ENCODE peak calls at places on chromosomes 6 and 20, in five cellular contexts. O is naive thymus-derived CD4-positive, alpha-beta T cell; D is substantia nigra; M is tibial artery; X is AG04450. G is an unnamed sample.

GRCh38 chr20:62539646-62540045 is 63.9 kb upstream of the GATA5 start:
- DNase-seq in M (no peak), O (no peak), D (no peak), X (no peak), G (no peak)

GRCh38 chr20:45845452-45845851 is 11.7 kb downstream of the ACOT8 start:
- DNase-seq in X (no peak), M (no peak), O (no peak), D (no peak), G (no peak)

GRCh38 chr6:77106992-77107391 is 356.3 kb downstream of the HTR1B start:
- DNase-seq in X (no peak), O (no peak), D (no peak), M (no peak), G (no peak)

GRCh38 chr20:58778774-58779173 is 71.9 kb downstream of the GNAS-AS1 start:
- DNase-seq in O (no peak), M (no peak), X (no peak), D (no peak), G (no peak)

GRCh38 chr6:20719980-20720379 is 185.7 kb downstream of the CDKAL1 start:
- DNase-seq in D (no peak), M (no peak), X (no peak), O (no peak), G (no peak)

GRCh38 chr6:125846292-125847024 is 55.7 kb downstream of the NCOA7 start:
- DNase-seq in O (no peak), D (no peak), X (no peak), M (no peak), G (no peak)

GRCh38 chr6:107644513-107644912 is 154.6 kb downstream of the SOBP start:
- DNase-seq in O (no peak), M (no peak), D (no peak), X (no peak), G (no peak)

GRCh38 chr6:28896505-28897392 is 27.0 kb downstream of the TRIM27 start:
- DNase-seq in D (peak), O (peak), M (peak), X (no peak), G (peak)

DNA sequence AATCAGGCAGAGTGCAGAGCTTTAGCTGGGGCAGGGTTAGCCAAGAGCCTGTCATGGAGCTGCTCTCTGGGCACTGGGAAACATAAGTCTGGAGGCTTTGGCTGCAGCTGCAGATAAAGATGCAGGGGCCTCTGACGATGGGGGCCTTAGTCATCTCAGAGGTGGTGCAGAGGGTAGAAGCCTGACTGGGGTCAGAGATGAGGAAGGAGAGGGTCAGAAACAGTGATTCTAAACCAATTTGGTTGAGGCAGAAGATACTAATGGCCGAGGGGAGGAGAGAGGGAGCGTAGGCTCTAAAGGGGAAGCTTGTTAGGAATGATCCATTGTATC is 33.7 kb downstream of the PLEKHG1 start:
- DNase-seq in M (no peak), X (no peak), O (no peak), D (no peak), G (no peak)
- H3K27ac ChIP-seq in M (no peak), X (no peak), O (no peak), D (no peak), G (no peak)

GRCh38 chr6:162605881-162606280 is 121.7 kb downstream of the PRKN start:
- DNase-seq in X (no peak), O (no peak), M (no peak), D (no peak), G (no peak)

GRCh38 chr6:162603231-162603630 is 124.3 kb downstream of the PRKN start:
- DNase-seq in O (no peak), X (no peak), M (no peak), D (no peak), G (no peak)

DNA sequence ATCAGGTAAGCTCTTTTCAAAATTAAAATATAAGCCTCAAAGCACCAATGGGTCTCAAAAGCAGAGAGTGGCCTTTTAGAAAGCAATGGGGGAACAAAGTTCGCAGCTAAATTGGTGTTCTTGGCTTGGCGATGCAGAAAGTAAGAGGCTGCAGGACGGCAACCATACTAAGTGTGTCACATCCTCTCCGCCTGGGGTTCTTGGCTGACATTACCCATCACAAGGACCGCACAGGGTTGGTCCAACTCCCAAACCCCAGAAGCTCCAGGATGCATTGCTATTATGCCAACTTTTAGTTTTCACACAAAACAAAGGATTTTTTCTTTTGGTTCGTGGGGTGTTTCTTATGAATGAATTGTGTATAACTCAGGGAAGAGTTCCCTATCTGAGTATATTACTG is 124.8 kb downstream of the PRKN start:
- DNase-seq in X (no peak), O (no peak), D (no peak), M (no peak), G (no peak)
- H3K27ac ChIP-seq in X (no peak), O (no peak), D (no peak), M (no peak), G (no peak)

DNA sequence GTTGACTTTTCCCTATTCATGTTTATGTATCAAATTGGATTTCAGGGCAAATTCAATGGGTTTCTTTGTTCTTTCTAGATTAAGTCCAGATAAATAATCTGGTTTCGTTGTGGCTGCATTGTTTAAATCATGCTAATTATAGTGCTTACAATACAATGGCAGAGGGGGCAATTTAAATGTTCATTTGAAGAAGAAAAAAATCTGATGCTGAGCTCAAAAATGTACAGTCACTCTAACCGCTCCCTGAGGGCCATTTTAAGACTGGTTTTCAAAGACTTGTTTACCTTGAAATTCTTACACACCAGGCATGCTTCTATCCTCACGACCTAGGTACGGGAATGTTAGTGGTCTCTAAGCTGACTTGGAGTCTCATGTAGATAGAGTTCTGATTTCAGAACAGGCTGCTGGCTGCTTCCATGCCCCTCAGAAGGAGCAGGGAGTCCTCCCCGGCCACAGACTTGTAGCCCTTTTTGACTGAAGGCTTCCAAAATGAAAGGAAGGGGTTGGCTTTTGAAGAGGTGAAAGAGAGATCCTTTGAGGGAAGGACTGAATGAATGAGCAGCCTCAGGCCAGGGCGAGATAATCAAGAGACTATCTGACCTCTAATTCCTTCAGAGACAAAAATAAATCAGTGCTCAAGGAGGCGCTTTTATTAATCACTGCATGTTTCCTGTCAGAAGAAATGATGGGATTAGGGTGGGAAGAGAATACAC is 86.1 kb upstream of the ZNF217 start:
- DNase-seq in M (no peak), O (no peak), X (no peak), D (no peak), G (no peak)
- H3K27ac ChIP-seq in M (no peak), O (no peak), X (no peak), D (peak), G (peak)

GRCh38 chr20:57437672-57438330 is 46.6 kb downstream of the RBM38 start:
- DNase-seq in O (no peak), D (no peak), M (peak), X (no peak), G (peak)

GRCh38 chr20:57439993-57440392 is 48.8 kb downstream of the RBM38 start:
- DNase-seq in O (no peak), X (no peak), D (no peak), M (no peak), G (no peak)

GRCh38 chr20:57440678-57441509 is 49.7 kb downstream of the RBM38 start:
- DNase-seq in D (peak), O (no peak), M (peak), X (peak), G (peak)

GRCh38 chr20:57438552-57438951 is 47.4 kb downstream of the RBM38 start:
- DNase-seq in M (no peak), X (no peak), D (no peak), O (no peak), G (peak)

DNA sequence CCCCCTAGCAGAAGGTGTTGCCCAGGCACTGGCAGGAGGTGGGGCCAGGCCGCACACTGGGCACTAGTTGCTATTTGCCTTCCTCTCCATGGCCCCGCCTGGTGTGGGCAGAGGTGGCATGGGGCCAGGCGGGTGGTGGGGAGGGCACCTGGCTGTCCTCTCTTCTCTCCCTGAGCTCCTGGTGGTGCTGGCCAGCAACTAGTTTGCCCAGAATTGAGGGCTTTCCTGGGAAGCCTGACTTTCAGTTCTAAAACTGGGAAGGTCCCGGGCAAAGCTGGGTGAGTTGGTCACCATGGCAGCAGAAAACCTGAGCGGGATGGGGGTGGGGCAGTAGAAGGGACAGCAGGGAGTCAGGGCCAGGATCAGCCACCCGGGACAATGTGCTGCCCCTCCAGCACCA is 48.2 kb downstream of the RBM38 start:
- DNase-seq in D (peak), X (no peak), O (no peak), M (peak), G (peak)
- H3K27ac ChIP-seq in D (no peak), X (no peak), O (no peak), M (peak), G (peak)

GRCh38 chr6:15585936-15586335 is 76.9 kb downstream of the DTNBP1 start:
- DNase-seq in D (no peak), M (no peak), X (no peak), O (no peak), G (no peak)
- H3K27ac ChIP-seq in D (no peak), M (no peak), X (no peak), O (no peak), G (no peak)

GRCh38 chr20:6489361-6490154 is 277.9 kb upstream of the BMP2 start:
- DNase-seq in O (no peak), X (no peak), M (no peak), D (no peak), G (no peak)
- H3K27ac ChIP-seq in O (no peak), X (no peak), M (no peak), D (no peak), G (no peak)

GRCh38 chr20:41329435-41330342 is 10.9 kb upstream of the LPIN3 start:
- DNase-seq in M (peak), O (peak), D (no peak), X (peak), G (peak)

GRCh38 chr20:41330941-41331340 is 9.7 kb upstream of the LPIN3 start:
- DNase-seq in X (no peak), D (no peak), M (no peak), O (no peak), G (no peak)

GRCh38 chr20:41327178-41327577 is 9.6 kb upstream of the ZHX3 start:
- DNase-seq in M (no peak), O (no peak), D (no peak), X (no peak), G (no peak)

GRCh38 chr20:41331731-41332130 is 8.9 kb upstream of the LPIN3 start:
- DNase-seq in X (no peak), D (no peak), M (no peak), O (no peak), G (no peak)

DNA sequence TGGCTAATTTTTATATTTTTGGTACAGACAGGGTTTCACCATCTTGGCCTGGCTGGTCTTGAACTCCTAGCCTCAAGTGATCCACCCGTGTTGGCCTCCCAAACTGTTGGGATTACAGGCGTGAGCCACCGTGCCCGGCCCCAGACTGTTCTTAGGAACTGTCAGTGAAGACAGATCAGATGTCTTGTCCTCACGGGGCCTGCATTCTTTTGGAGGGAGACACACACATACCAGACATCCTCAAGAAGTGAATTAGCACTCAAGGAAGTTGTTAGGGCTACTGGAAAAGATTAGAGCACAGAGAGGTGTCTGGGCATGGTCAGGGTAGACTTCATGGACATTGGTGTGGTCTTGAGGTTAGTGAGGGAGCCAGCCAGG is 10.3 kb upstream of the LPIN3 start:
- DNase-seq in O (no peak), D (no peak), X (no peak), M (no peak), G (no peak)
- H3K27ac ChIP-seq in O (no peak), D (no peak), X (peak), M (peak), G (no peak)

GRCh38 chr20:48839083-48839482 is 11.3 kb upstream of the PREX1 start:
- DNase-seq in O (no peak), M (no peak), X (no peak), D (no peak), G (no peak)
- H3K27ac ChIP-seq in O (no peak), M (no peak), X (no peak), D (no peak), G (no peak)